ENCODE peak calls at places on chromosomes 1 and 21, in six cellular contexts. One of them, this sample, is unnamed.

GRCh38 chr1:112358798-112359408 is 37.1 kb upstream of the CTTNBP2NL start:
- DNase-seq in suprapubic skin: peak
- DNase-seq in breast epithelium: peak
- DNase-seq in A549: peak
- DNase-seq in adrenal gland: peak
- DNase-seq in fibroblast of lung: peak
- DNase-seq in this sample: peak

GRCh38 chr21:42537106-42537742 is 23.6 kb downstream of the SLC37A1 start:
- DNase-seq in suprapubic skin: peak
- DNase-seq in breast epithelium: no peak
- DNase-seq in A549: no peak
- DNase-seq in adrenal gland: peak
- DNase-seq in fibroblast of lung: peak
- DNase-seq in this sample: no peak

GRCh38 chr1:154951901-154952657 is 3.8 kb downstream of the PBXIP1 start:
- DNase-seq in suprapubic skin: no peak
- DNase-seq in breast epithelium: no peak
- DNase-seq in A549: no peak
- DNase-seq in adrenal gland: peak
- DNase-seq in fibroblast of lung: no peak
- DNase-seq in this sample: no peak

GRCh38 chr1:4054957-4055676 is 155.0 kb upstream of the C1orf174 start:
- DNase-seq in suprapubic skin: no peak
- DNase-seq in breast epithelium: no peak
- DNase-seq in A549: no peak
- DNase-seq in adrenal gland: peak
- DNase-seq in fibroblast of lung: no peak
- DNase-seq in this sample: peak

GRCh38 chr1:33383974-33384767 is 46.7 kb downstream of the PHC2 start:
- DNase-seq in suprapubic skin: no peak
- DNase-seq in breast epithelium: no peak
- DNase-seq in A549: no peak
- DNase-seq in adrenal gland: peak
- DNase-seq in fibroblast of lung: peak
- DNase-seq in this sample: no peak

GRCh38 chr1:43932786-43933385 is 715 bp upstream of the ARTN start:
- DNase-seq in suprapubic skin: no peak
- DNase-seq in breast epithelium: no peak
- DNase-seq in A549: no peak
- DNase-seq in adrenal gland: no peak
- DNase-seq in fibroblast of lung: peak
- DNase-seq in this sample: no peak

GRCh38 chr1:157771666-157772425 is 5.1 kb downstream of the FCRL2 start:
- DNase-seq in suprapubic skin: no peak
- DNase-seq in breast epithelium: no peak
- DNase-seq in A549: no peak
- DNase-seq in adrenal gland: no peak
- DNase-seq in fibroblast of lung: no peak
- DNase-seq in this sample: no peak

GRCh38 chr1:227576152-227576551 is 12.8 kb downstream of the ZNF678 start:
- DNase-seq in suprapubic skin: no peak
- DNase-seq in breast epithelium: no peak
- DNase-seq in A549: no peak
- DNase-seq in adrenal gland: no peak
- DNase-seq in fibroblast of lung: peak
- DNase-seq in this sample: no peak

GRCh38 chr1:45340816-45341215 is 576 bp upstream of the MUTYH start:
- DNase-seq in suprapubic skin: no peak
- DNase-seq in breast epithelium: no peak
- DNase-seq in A549: no peak
- DNase-seq in adrenal gland: no peak
- DNase-seq in fibroblast of lung: peak
- DNase-seq in this sample: no peak

GRCh38 chr1:223628233-223628632 is 37.3 kb downstream of the CAPN8 start:
- DNase-seq in suprapubic skin: no peak
- DNase-seq in breast epithelium: no peak
- DNase-seq in A549: peak
- DNase-seq in adrenal gland: peak
- DNase-seq in fibroblast of lung: peak
- DNase-seq in this sample: no peak

GRCh38 chr21:34526618-34527290 is 14.7 kb upstream of the KCNE1 start:
- DNase-seq in suprapubic skin: peak
- DNase-seq in breast epithelium: peak
- DNase-seq in A549: peak
- DNase-seq in adrenal gland: peak
- DNase-seq in fibroblast of lung: peak
- DNase-seq in this sample: peak

GRCh38 chr21:18603246-18603645 is 199.7 kb upstream of the TMPRSS15 start:
- DNase-seq in suprapubic skin: no peak
- DNase-seq in breast epithelium: no peak
- DNase-seq in A549: no peak
- DNase-seq in adrenal gland: no peak
- DNase-seq in fibroblast of lung: no peak
- DNase-seq in this sample: no peak

GRCh38 chr1:154886281-154887036 is 16.4 kb upstream of the KCNN3 start:
- DNase-seq in suprapubic skin: peak
- DNase-seq in breast epithelium: no peak
- DNase-seq in A549: no peak
- DNase-seq in adrenal gland: peak
- DNase-seq in fibroblast of lung: no peak
- DNase-seq in this sample: no peak

GRCh38 chr1:160860840-160861505 is 1.7 kb downstream of the CD244 start:
- DNase-seq in suprapubic skin: no peak
- DNase-seq in breast epithelium: no peak
- DNase-seq in A549: no peak
- DNase-seq in adrenal gland: no peak
- DNase-seq in fibroblast of lung: no peak
- DNase-seq in this sample: no peak

GRCh38 chr1:22609291-22609690 is 27.1 kb upstream of the C1QA start:
- DNase-seq in suprapubic skin: no peak
- DNase-seq in breast epithelium: no peak
- DNase-seq in A549: no peak
- DNase-seq in adrenal gland: no peak
- DNase-seq in fibroblast of lung: no peak
- DNase-seq in this sample: no peak

GRCh38 chr1:89523597-89524368 is 846 bp upstream of the LRRC8B start:
- DNase-seq in suprapubic skin: no peak
- DNase-seq in breast epithelium: peak
- DNase-seq in A549: peak
- DNase-seq in adrenal gland: peak
- DNase-seq in fibroblast of lung: peak
- DNase-seq in this sample: no peak

GRCh38 chr1:62962794-62963776 is 179.2 kb downstream of the ATG4C start:
- DNase-seq in suprapubic skin: no peak
- DNase-seq in breast epithelium: no peak
- DNase-seq in A549: peak
- DNase-seq in adrenal gland: peak
- DNase-seq in fibroblast of lung: peak
- DNase-seq in this sample: no peak

GRCh38 chr1:68917456-68917855 is 420.6 kb upstream of the DEPDC1 start:
- DNase-seq in suprapubic skin: no peak
- DNase-seq in breast epithelium: no peak
- DNase-seq in A549: no peak
- DNase-seq in adrenal gland: no peak
- DNase-seq in fibroblast of lung: no peak
- DNase-seq in this sample: no peak

GRCh38 chr1:203462878-203463277 is 12.7 kb upstream of the PRELP start:
- DNase-seq in suprapubic skin: peak
- DNase-seq in breast epithelium: peak
- DNase-seq in A549: no peak
- DNase-seq in adrenal gland: no peak
- DNase-seq in fibroblast of lung: peak
- DNase-seq in this sample: peak

GRCh38 chr1:182809414-182809957 is 19.9 kb downstream of the NPL start:
- DNase-seq in suprapubic skin: no peak
- DNase-seq in breast epithelium: no peak
- DNase-seq in A549: no peak
- DNase-seq in adrenal gland: no peak
- DNase-seq in fibroblast of lung: no peak
- DNase-seq in this sample: no peak

GRCh38 chr1:18574754-18575153 is 55.9 kb upstream of the PAX7 start:
- DNase-seq in suprapubic skin: no peak
- DNase-seq in breast epithelium: no peak
- DNase-seq in A549: no peak
- DNase-seq in adrenal gland: no peak
- DNase-seq in fibroblast of lung: no peak
- DNase-seq in this sample: no peak

GRCh38 chr1:91712981-91713841 is 172.7 kb downstream of the TGFBR3 start:
- DNase-seq in suprapubic skin: peak
- DNase-seq in breast epithelium: no peak
- DNase-seq in A549: no peak
- DNase-seq in adrenal gland: no peak
- DNase-seq in fibroblast of lung: peak
- DNase-seq in this sample: no peak

GRCh38 chr1:113677250-113678158 is 81.8 kb downstream of the PHTF1 start:
- DNase-seq in suprapubic skin: no peak
- DNase-seq in breast epithelium: no peak
- DNase-seq in A549: peak
- DNase-seq in adrenal gland: peak
- DNase-seq in fibroblast of lung: peak
- DNase-seq in this sample: no peak

GRCh38 chr1:3909615-3910014 is 9.5 kb upstream of the C1orf174 start:
- DNase-seq in suprapubic skin: peak
- DNase-seq in breast epithelium: no peak
- DNase-seq in A549: no peak
- DNase-seq in adrenal gland: no peak
- DNase-seq in fibroblast of lung: no peak
- DNase-seq in this sample: no peak

GRCh38 chr1:17232759-17233661 is 15.9 kb upstream of the PADI3 start:
- DNase-seq in suprapubic skin: no peak
- DNase-seq in breast epithelium: no peak
- DNase-seq in A549: peak
- DNase-seq in adrenal gland: no peak
- DNase-seq in fibroblast of lung: peak
- DNase-seq in this sample: no peak

GRCh38 chr1:85605519-85606413 is 25.2 kb downstream of the CCN1 start:
- DNase-seq in suprapubic skin: no peak
- DNase-seq in breast epithelium: no peak
- DNase-seq in A549: no peak
- DNase-seq in adrenal gland: no peak
- DNase-seq in fibroblast of lung: no peak
- DNase-seq in this sample: no peak

GRCh38 chr1:162168935-162169545 is 99.5 kb downstream of the NOS1AP start:
- DNase-seq in suprapubic skin: no peak
- DNase-seq in breast epithelium: no peak
- DNase-seq in A549: no peak
- DNase-seq in adrenal gland: no peak
- DNase-seq in fibroblast of lung: peak
- DNase-seq in this sample: no peak

GRCh38 chr1:151515265-151515664 is 4.1 kb downstream of the CGN start:
- DNase-seq in suprapubic skin: no peak
- DNase-seq in breast epithelium: no peak
- DNase-seq in A549: no peak
- DNase-seq in adrenal gland: no peak
- DNase-seq in fibroblast of lung: no peak
- DNase-seq in this sample: no peak

GRCh38 chr1:151516031-151516511 is 4.9 kb downstream of the CGN start:
- DNase-seq in suprapubic skin: no peak
- DNase-seq in breast epithelium: no peak
- DNase-seq in A549: no peak
- DNase-seq in adrenal gland: no peak
- DNase-seq in fibroblast of lung: no peak
- DNase-seq in this sample: no peak

GRCh38 chr1:151513626-151514101 is 2.5 kb downstream of the CGN start:
- DNase-seq in suprapubic skin: no peak
- DNase-seq in breast epithelium: peak
- DNase-seq in A549: no peak
- DNase-seq in adrenal gland: no peak
- DNase-seq in fibroblast of lung: no peak
- DNase-seq in this sample: no peak

GRCh38 chr1:151512801-151513625 is 1.8 kb downstream of the CGN start:
- DNase-seq in suprapubic skin: no peak
- DNase-seq in breast epithelium: peak
- DNase-seq in A549: no peak
- DNase-seq in adrenal gland: no peak
- DNase-seq in fibroblast of lung: no peak
- DNase-seq in this sample: no peak

GRCh38 chr1:151514366-151514765 is 3.2 kb downstream of the CGN start:
- DNase-seq in suprapubic skin: no peak
- DNase-seq in breast epithelium: no peak
- DNase-seq in A549: no peak
- DNase-seq in adrenal gland: no peak
- DNase-seq in fibroblast of lung: no peak
- DNase-seq in this sample: no peak
- H3K4me3 ChIP-seq in suprapubic skin: no peak
- H3K4me3 ChIP-seq in breast epithelium: no peak
- H3K4me3 ChIP-seq in A549: no peak
- H3K4me3 ChIP-seq in adrenal gland: no peak
- H3K4me3 ChIP-seq in fibroblast of lung: no peak
- H3K4me3 ChIP-seq in this sample: no peak

GRCh38 chr1:211326528-211327340 is at the start of gene TRAF5:
- DNase-seq in suprapubic skin: no peak
- DNase-seq in breast epithelium: no peak
- DNase-seq in A549: peak
- DNase-seq in adrenal gland: peak
- DNase-seq in fibroblast of lung: peak
- DNase-seq in this sample: no peak
- H3K27ac ChIP-seq in suprapubic skin: peak
- H3K27ac ChIP-seq in breast epithelium: peak
- H3K27ac ChIP-seq in A549: peak
- H3K27ac ChIP-seq in adrenal gland: peak
- H3K27ac ChIP-seq in fibroblast of lung: peak
- H3K27ac ChIP-seq in this sample: peak

GRCh38 chr1:97138515-97139032 is 417.0 kb downstream of the PTBP2 start:
- DNase-seq in suprapubic skin: no peak
- DNase-seq in breast epithelium: no peak
- DNase-seq in A549: no peak
- DNase-seq in adrenal gland: no peak
- DNase-seq in fibroblast of lung: no peak
- DNase-seq in this sample: no peak
- TF ChIP-seq CTCF in suprapubic skin: no peak
- TF ChIP-seq CTCF in breast epithelium: no peak
- TF ChIP-seq CTCF in A549: no peak
- TF ChIP-seq CTCF in adrenal gland: no peak
- TF ChIP-seq CTCF in fibroblast of lung: no peak
- TF ChIP-seq CTCF in this sample: peak

GRCh38 chr1:212514782-212515181 is 82.1 kb downstream of the NENF start:
- DNase-seq in suprapubic skin: no peak
- DNase-seq in breast epithelium: no peak
- DNase-seq in A549: no peak
- DNase-seq in adrenal gland: no peak
- DNase-seq in fibroblast of lung: no peak
- DNase-seq in this sample: no peak

GRCh38 chr1:212512731-212513559 is 80.2 kb downstream of the NENF start:
- DNase-seq in suprapubic skin: no peak
- DNase-seq in breast epithelium: no peak
- DNase-seq in A549: peak
- DNase-seq in adrenal gland: no peak
- DNase-seq in fibroblast of lung: no peak
- DNase-seq in this sample: no peak

GRCh38 chr1:212514056-212514614 is 81.4 kb downstream of the NENF start:
- DNase-seq in suprapubic skin: no peak
- DNase-seq in breast epithelium: no peak
- DNase-seq in A549: peak
- DNase-seq in adrenal gland: peak
- DNase-seq in fibroblast of lung: peak
- DNase-seq in this sample: no peak

GRCh38 chr1:212513586-212513985 is 80.9 kb downstream of the NENF start:
- DNase-seq in suprapubic skin: no peak
- DNase-seq in breast epithelium: no peak
- DNase-seq in A549: no peak
- DNase-seq in adrenal gland: no peak
- DNase-seq in fibroblast of lung: no peak
- DNase-seq in this sample: no peak

GRCh38 chr1:212515329-212515760 is 82.6 kb downstream of the NENF start:
- DNase-seq in suprapubic skin: no peak
- DNase-seq in breast epithelium: no peak
- DNase-seq in A549: no peak
- DNase-seq in adrenal gland: no peak
- DNase-seq in fibroblast of lung: no peak
- DNase-seq in this sample: no peak
- H3K4me3 ChIP-seq in suprapubic skin: peak
- H3K4me3 ChIP-seq in breast epithelium: no peak
- H3K4me3 ChIP-seq in A549: no peak
- H3K4me3 ChIP-seq in adrenal gland: no peak
- H3K4me3 ChIP-seq in fibroblast of lung: no peak
- H3K4me3 ChIP-seq in this sample: no peak